ENCODE peak calls at places on chromosome 16, in nine cellular contexts. O is GM12878, U is SK-N-SH, H is HCT116, C is K562, W is Panc1, R is A549, J is GM23338, M is HepG2. E is an unnamed sample.

GRCh38 chr16:48367443-48368049 is 17.7 kb downstream of the SIAH1 start:
- DNase-seq in H (no peak), J (no peak), O (no peak), W (no peak), C (no peak), R (no peak), M (no peak), U (no peak), E (no peak)

GRCh38 chr16:87698241-87698640 is 67.5 kb downstream of the KLHDC4 start:
- DNase-seq in J (no peak), C (no peak), R (no peak), H (no peak), M (no peak), O (peak), U (no peak), W (no peak), E (no peak)

GRCh38 chr16:2884041-2884451 is 1.0 kb downstream of the FLYWCH2 start:
- DNase-seq in H (no peak), U (peak), W (no peak), M (no peak), R (no peak), J (no peak), O (no peak), C (no peak), E (no peak)

GRCh38 chr16:21277927-21278706 is at the start of gene CRYM:
- DNase-seq in U (peak), M (peak), J (peak), H (no peak), W (no peak), O (no peak), C (peak), R (peak), E (peak)

GRCh38 chr16:80006175-80006895 is 405.8 kb upstream of the MAF start:
- DNase-seq in M (no peak), W (no peak), C (no peak), R (peak), J (no peak), O (no peak), H (no peak), U (no peak), E (no peak)

GRCh38 chr16:54546481-54546880 is 259.9 kb upstream of the IRX3 start:
- DNase-seq in H (no peak), U (no peak), M (no peak), C (no peak), O (no peak), R (no peak), W (no peak), J (no peak), E (no peak)

GRCh38 chr16:24568392-24568791 is 29.0 kb downstream of the RBBP6 start:
- DNase-seq in W (no peak), J (no peak), O (no peak), U (peak), C (no peak), H (no peak), M (no peak), R (no peak), E (no peak)

GRCh38 chr16:64736887-64737286 is 385.0 kb downstream of the CDH11 start:
- DNase-seq in O (no peak), H (no peak), W (no peak), U (no peak), J (no peak), C (no peak), M (no peak), R (no peak), E (no peak)

GRCh38 chr16:55622930-55623561 is 32.7 kb upstream of the SLC6A2 start:
- DNase-seq in R (peak), U (peak), O (no peak), M (peak), W (peak), C (peak), H (peak), J (peak), E (no peak)

GRCh38 chr16:58024673-58025350 is 742 bp upstream of the MMP15 start:
- DNase-seq in H (peak), M (peak), O (no peak), J (peak), U (peak), W (no peak), R (no peak), C (peak), E (peak)

GRCh38 chr16:75701361-75701760 is at the start of gene DUXB:
- DNase-seq in C (no peak), J (no peak), H (no peak), M (no peak), U (no peak), R (no peak), W (no peak), O (no peak), E (no peak)

GRCh38 chr16:48194828-48195566 is 39.2 kb upstream of the ABCC12 start:
- DNase-seq in R (no peak), M (peak), O (no peak), H (no peak), W (no peak), U (no peak), J (no peak), C (no peak), E (peak)

GRCh38 chr16:85888405-85889331 is 10.3 kb upstream of the IRF8 start:
- DNase-seq in H (no peak), R (peak), J (no peak), M (peak), W (no peak), C (no peak), O (peak), U (no peak), E (no peak)

GRCh38 chr16:1007284-1007850 is 25.8 kb downstream of the SOX8 start:
- DNase-seq in M (no peak), O (no peak), J (no peak), W (no peak), H (no peak), C (no peak), R (peak), U (no peak), E (no peak)

GRCh38 chr16:10583269-10583668 is 2.9 kb upstream of the EMP2 start:
- DNase-seq in J (no peak), H (no peak), R (no peak), U (no peak), W (no peak), C (no peak), O (no peak), M (no peak), E (no peak)

GRCh38 chr16:23071202-23072083 is 77.8 kb downstream of the USP31 start:
- DNase-seq in H (no peak), O (no peak), W (no peak), U (no peak), M (no peak), C (no peak), J (no peak), R (no peak), E (no peak)

GRCh38 chr16:727291-727977 is 528 bp downstream of the HAGHL start:
- DNase-seq in U (peak), C (peak), J (peak), H (no peak), M (no peak), O (no peak), W (no peak), R (no peak), E (peak)

GRCh38 chr16:85570735-85571562 is 42.2 kb upstream of the GSE1 start:
- DNase-seq in C (peak), R (no peak), H (no peak), J (no peak), U (no peak), O (peak), M (no peak), W (no peak), E (peak)

GRCh38 chr16:7315813-7316212 is 16.8 kb upstream of the RBFOX1 start:
- DNase-seq in C (no peak), R (no peak), M (no peak), J (no peak), U (no peak), W (no peak), O (no peak), H (no peak), E (no peak)

GRCh38 chr16:84786605-84787302 is 33.0 kb upstream of the CRISPLD2 start:
- DNase-seq in C (no peak), H (no peak), O (no peak), J (no peak), U (no peak), R (no peak), M (no peak), W (no peak), E (no peak)

GRCh38 chr16:56093055-56093454 is 98.2 kb upstream of the GNAO1 start:
- DNase-seq in R (no peak), J (no peak), W (no peak), C (no peak), M (no peak), H (no peak), U (no peak), O (no peak), E (no peak)

GRCh38 chr16:3087243-3087791 is 11.8 kb downstream of the ZSCAN10 start:
- DNase-seq in C (peak), O (no peak), J (peak), M (no peak), W (no peak), U (no peak), R (no peak), H (no peak), E (no peak)

GRCh38 chr16:181668-182021 is 1.4 kb downstream of the HBQ1 start:
- DNase-seq in W (no peak), U (peak), O (no peak), R (no peak), M (no peak), C (no peak), J (no peak), H (no peak), E (no peak)

GRCh38 chr16:72972878-72973571 is 74.9 kb downstream of the ZFHX3 start:
- DNase-seq in C (no peak), W (no peak), U (no peak), J (no peak), M (no peak), R (no peak), H (no peak), O (no peak), E (no peak)

GRCh38 chr16:4180511-4180910 is 61.4 kb downstream of the SRL start:
- DNase-seq in C (no peak), M (no peak), J (no peak), R (no peak), H (no peak), W (no peak), O (no peak), U (no peak), E (peak)

GRCh38 chr16:4176794-4177438 is 60.7 kb upstream of the ADCY9 start:
- DNase-seq in W (no peak), J (no peak), U (no peak), C (peak), H (peak), O (peak), M (peak), R (peak), E (peak)

GRCh38 chr16:4179763-4180260 is 62.1 kb downstream of the SRL start:
- DNase-seq in J (no peak), C (no peak), W (no peak), O (no peak), M (no peak), R (no peak), H (no peak), U (no peak), E (no peak)

GRCh38 chr16:4178468-4179010 is 62.3 kb upstream of the ADCY9 start:
- DNase-seq in R (no peak), O (no peak), W (no peak), U (no peak), C (no peak), H (no peak), J (no peak), M (no peak), E (no peak)

DNA sequence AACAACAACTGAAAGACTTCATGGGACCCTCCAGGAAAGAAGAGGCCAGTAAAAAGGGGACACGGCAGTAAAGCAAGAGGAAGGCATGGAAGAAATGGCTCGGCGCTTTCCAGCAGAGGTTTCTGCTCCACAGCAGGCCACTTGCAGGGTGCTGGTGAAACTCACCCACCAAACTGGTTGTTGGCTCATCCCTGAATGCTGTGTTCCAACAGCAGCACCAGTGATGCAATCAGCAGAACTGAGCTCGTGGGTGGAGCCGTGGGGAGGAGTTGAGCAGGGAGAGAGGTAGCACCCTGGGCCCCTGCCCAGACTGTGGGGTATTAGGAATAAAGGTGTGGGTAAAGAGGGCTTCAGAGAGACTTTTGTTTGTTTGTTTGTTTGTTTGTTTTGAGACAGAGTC is 62.8 kb upstream of the ADCY9 start:
- DNase-seq in C (no peak), W (no peak), J (no peak), U (no peak), M (peak), R (no peak), O (no peak), H (peak), E (peak)
- TF ChIP-seq REST in C (no peak), W (no peak), J (no peak), U (no peak), M (no peak), R (no peak), O (no peak), H (no peak), E (no peak)

GRCh38 chr16:12803203-12804093 is at the start of gene CPPED1:
- DNase-seq in U (peak), O (peak), C (peak), M (peak), J (peak), W (peak), R (peak), H (peak), E (peak)
- TF ChIP-seq CTCF in U (no peak), O (no peak), C (no peak), M (peak), J (no peak), W (no peak), R (peak), H (no peak), E (no peak)

GRCh38 chr16:89100601-89101302 is 7.1 kb downstream of the ACSF3 start:
- DNase-seq in C (no peak), H (no peak), O (no peak), R (no peak), J (no peak), M (no peak), W (no peak), U (no peak), E (peak)

GRCh38 chr16:89102035-89102776 is 8.6 kb downstream of the ACSF3 start:
- DNase-seq in U (no peak), R (no peak), J (no peak), C (no peak), H (no peak), M (no peak), W (no peak), O (no peak), E (no peak)

GRCh38 chr16:89099905-89100304 is 6.3 kb downstream of the ACSF3 start:
- DNase-seq in O (no peak), C (no peak), U (no peak), R (no peak), W (no peak), H (no peak), J (no peak), M (no peak), E (peak)

GRCh38 chr16:89102777-89103073 is 9.1 kb downstream of the ACSF3 start:
- DNase-seq in R (no peak), M (no peak), C (no peak), H (no peak), U (no peak), W (no peak), O (no peak), J (no peak), E (no peak)

DNA sequence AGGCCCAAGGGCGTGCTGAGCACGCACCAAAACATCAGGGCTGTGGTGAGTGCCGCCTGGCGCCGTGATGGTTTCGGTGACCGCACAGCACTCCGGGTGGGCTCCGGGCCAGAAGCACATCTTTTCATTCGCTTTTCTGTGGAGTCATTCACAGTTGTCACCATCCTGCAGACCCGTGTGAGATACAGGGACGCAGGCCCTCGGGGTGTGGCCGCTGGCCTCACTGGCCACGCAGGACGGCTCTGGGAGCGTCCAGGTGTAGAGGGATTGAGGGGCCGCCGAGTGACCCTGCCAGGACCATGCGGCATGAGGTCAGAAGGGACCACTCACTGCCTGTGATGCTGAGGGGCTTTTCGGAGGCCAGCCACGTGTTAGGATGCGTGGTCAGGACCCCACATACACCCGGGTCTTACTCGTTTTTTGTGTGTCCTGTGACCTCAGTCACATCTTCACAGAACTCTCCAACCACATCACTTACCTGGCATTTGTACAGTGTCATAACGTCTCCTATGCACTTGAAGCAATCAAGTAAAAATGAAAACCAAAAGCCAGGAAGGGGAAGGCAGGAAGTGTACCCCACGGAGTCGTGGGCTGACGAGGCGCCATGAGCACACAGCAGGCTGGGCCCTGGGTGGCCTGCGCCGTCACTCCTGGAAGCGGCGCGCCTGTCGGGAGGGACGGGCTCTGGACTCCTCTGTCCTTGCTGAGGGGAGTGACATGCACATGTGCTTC is 7.8 kb downstream of the ACSF3 start:
- DNase-seq in W (no peak), R (no peak), M (no peak), C (no peak), H (no peak), J (no peak), U (no peak), O (no peak), E (no peak)
- TF ChIP-seq REST in W (no peak), R (no peak), M (no peak), C (no peak), H (no peak), J (no peak), U (no peak), O (no peak), E (no peak)

GRCh38 chr16:65743558-65743957 is 621.7 kb upstream of the CDH11 start:
- DNase-seq in W (no peak), H (no peak), O (no peak), R (no peak), M (no peak), J (no peak), U (no peak), C (no peak), E (no peak)

GRCh38 chr16:65737831-65738230 is 616.0 kb upstream of the CDH11 start:
- DNase-seq in C (no peak), U (no peak), M (no peak), H (no peak), R (no peak), O (no peak), J (no peak), W (no peak), E (no peak)

GRCh38 chr16:65740716-65741115 is 618.9 kb upstream of the CDH11 start:
- DNase-seq in W (no peak), H (no peak), M (no peak), O (no peak), J (no peak), U (no peak), R (no peak), C (no peak), E (no peak)

GRCh38 chr16:65744401-65744800 is 622.1 kb upstream of the CDH5 start:
- DNase-seq in U (no peak), R (no peak), H (no peak), W (no peak), J (no peak), C (no peak), M (no peak), O (no peak), E (no peak)

DNA sequence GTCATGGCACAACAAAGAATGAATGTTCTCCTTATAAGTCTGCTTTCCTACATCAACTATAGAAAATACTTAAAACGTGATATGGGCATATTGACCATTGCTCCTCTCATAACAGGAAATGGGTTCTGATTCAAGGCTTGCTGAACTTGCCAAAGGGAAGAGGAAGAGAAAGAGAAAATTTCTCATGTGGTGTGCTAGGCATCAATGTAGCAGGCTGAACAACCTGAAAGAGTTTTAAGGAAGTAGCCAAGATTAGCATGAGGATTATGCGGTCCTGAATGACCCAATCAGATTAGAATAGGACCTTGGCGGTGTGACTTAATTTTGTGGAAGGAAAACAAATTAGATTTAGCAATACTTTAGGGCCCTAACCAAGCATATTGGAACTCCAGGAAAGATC is 617.7 kb upstream of the CDH11 start:
- DNase-seq in J (no peak), C (no peak), U (no peak), R (no peak), M (no peak), O (no peak), W (no peak), H (no peak), E (peak)
- TF ChIP-seq CTCF in J (no peak), C (no peak), U (no peak), R (no peak), M (no peak), O (no peak), W (no peak), H (no peak), E (no peak)

DNA sequence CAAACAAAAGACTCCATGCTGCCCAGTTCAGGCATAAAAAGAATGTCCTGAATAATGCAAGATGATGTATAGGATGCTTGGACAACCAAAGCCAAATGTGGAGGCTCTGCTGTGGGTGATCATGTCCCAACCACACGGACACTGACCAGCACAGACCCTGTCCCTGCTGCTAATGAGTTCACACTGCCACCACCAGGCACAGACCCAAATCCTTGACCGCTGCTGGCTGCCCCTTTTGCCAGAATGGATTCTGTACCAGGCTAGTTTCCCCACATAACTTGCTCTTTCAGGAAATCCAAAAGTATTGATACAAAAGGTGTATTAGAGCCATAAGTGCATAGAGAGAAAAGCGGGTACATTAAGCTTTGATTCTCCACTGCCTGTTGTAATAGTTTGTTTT is 60.9 kb downstream of the XYLT1 start:
- DNase-seq in U (no peak), C (no peak), J (no peak), H (no peak), R (no peak), M (no peak), O (no peak), W (no peak), E (no peak)
- TF ChIP-seq REST in U (no peak), C (no peak), J (no peak), H (no peak), R (no peak), M (no peak), O (no peak), W (no peak), E (no peak)